ENCODE peak calls at places on chromosomes 13 and 19, in seven cellular contexts. Z is right lobe of liver; W is Peyer's patch; S is hepatocyte; P is suprapubic skin; D is CD8-positive, alpha-beta T cell; Y is cardiac muscle cell. X is an unnamed sample.

GRCh38 chr19:38417544-38418506 is 8.2 kb downstream of the RASGRP4 start:
- DNase-seq in S (peak), D (no peak), Z (peak), Y (peak), W (peak), P (no peak), X (peak)

GRCh38 chr13:19984430-19985218 is 26.1 kb downstream of the ZMYM2 start:
- DNase-seq in Z (no peak), P (no peak), S (peak), W (no peak), Y (peak), D (no peak), X (peak)

GRCh38 chr13:99496322-99497142 is 4.7 kb upstream of the TM9SF2 start:
- DNase-seq in Z (peak), D (peak), Y (peak), S (no peak), W (peak), P (peak), X (no peak)

GRCh38 chr19:40279761-40280607 is 5.2 kb downstream of the AKT2 start:
- DNase-seq in D (peak), Y (no peak), P (no peak), Z (no peak), W (no peak), S (peak), X (no peak)

GRCh38 chr13:28805193-28805819 is 14.8 kb upstream of the MTUS2 start:
- DNase-seq in Y (peak), P (no peak), D (no peak), S (peak), W (no peak), Z (peak), X (no peak)

GRCh38 chr13:49217962-49218492 is 2.1 kb upstream of the MLNR start:
- DNase-seq in Z (no peak), S (no peak), W (no peak), Y (no peak), P (no peak), D (no peak), X (no peak)

GRCh38 chr19:39257227-39257626 is 8.6 kb upstream of the IFNL4 start:
- DNase-seq in P (no peak), Y (no peak), Z (no peak), S (no peak), W (no peak), D (no peak), X (no peak)

GRCh38 chr19:10979950-10980349 is 19.1 kb downstream of the SMARCA4 start:
- DNase-seq in W (peak), P (no peak), Y (no peak), D (no peak), Z (no peak), S (no peak), X (no peak)

GRCh38 chr19:48419158-48419920 is 25.9 kb downstream of the GRIN2D start:
- DNase-seq in D (peak), S (no peak), Z (no peak), Y (peak), W (peak), P (no peak), X (no peak)

GRCh38 chr13:51444922-51445321 is 7.9 kb downstream of the INTS6 start:
- DNase-seq in P (no peak), Z (no peak), D (no peak), S (no peak), W (no peak), Y (peak), X (no peak)

DNA sequence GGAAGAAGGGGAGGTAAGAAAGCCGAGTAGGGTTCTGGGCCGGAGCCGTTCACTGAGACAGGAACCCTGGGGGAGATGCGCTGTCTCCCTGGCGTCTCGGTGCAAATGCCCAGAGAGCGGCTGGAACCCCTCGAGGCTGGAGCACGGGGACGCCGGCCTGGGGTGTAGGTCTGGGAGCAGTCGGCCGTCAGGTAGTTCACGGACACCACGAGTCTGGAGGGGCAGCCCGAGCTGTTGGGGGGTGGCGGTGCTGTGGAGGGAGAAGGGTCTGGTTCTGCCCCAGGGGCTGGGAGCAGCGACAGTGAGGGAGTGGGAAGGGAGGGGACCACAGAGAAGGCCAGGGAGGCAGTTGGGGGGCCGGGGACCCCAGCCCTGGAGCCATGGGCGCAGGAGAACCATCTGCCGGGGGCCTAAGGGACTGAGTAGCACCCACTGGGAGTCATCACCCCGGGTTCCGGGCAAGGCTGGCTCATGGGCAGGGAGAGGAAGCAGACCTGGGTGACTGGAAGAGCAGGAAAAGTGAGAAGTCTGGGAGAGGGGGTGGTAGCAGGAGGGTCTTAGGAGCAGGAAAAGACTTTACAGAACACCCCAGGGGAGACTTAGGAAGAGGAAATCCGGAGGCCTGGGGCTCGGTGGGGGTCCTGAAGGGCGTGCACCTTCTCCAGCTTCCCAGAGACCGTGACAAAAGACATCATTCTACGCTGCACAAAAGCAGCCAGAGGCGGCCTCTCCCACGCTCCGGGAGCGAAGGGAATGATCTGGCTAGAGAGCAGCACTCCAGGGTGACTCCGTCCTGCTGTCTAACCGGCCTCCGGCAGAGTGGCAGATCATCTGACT is 173.1 kb upstream of the SOX1 start:
- DNase-seq in W (peak), D (no peak), P (peak), Y (no peak), S (no peak), Z (no peak), X (no peak)
- H3K27ac ChIP-seq in W (no peak), D (no peak), P (no peak), Y (no peak), S (no peak), Z (no peak), X (no peak)

GRCh38 chr19:15680478-15680877 is 7.6 kb downstream of the CYP4F12 start:
- DNase-seq in P (no peak), Y (no peak), S (no peak), Z (no peak), W (no peak), D (no peak), X (no peak)
- H3K27ac ChIP-seq in P (no peak), Y (no peak), S (no peak), Z (peak), W (peak), D (no peak), X (no peak)

GRCh38 chr19:35015576-35016351 is 14.5 kb upstream of the SCN1B start:
- DNase-seq in Y (peak), P (no peak), S (no peak), Z (no peak), W (no peak), D (no peak), X (no peak)

GRCh38 chr19:35013047-35013819 is 13.1 kb downstream of the GRAMD1A start:
- DNase-seq in W (peak), D (peak), Z (peak), P (peak), Y (peak), S (peak), X (no peak)

GRCh38 chr19:35011737-35012682 is 11.9 kb downstream of the GRAMD1A start:
- DNase-seq in P (no peak), W (no peak), Y (no peak), S (no peak), Z (no peak), D (no peak), X (no peak)

GRCh38 chr19:35011091-35011689 is 11.1 kb downstream of the GRAMD1A start:
- DNase-seq in D (no peak), W (peak), S (no peak), Z (no peak), P (no peak), Y (no peak), X (no peak)

GRCh38 chr19:35013820-35014754 is 14.0 kb downstream of the GRAMD1A start:
- DNase-seq in Z (no peak), P (no peak), S (peak), W (peak), D (peak), Y (peak), X (no peak)
- H3K27ac ChIP-seq in Z (no peak), P (no peak), S (no peak), W (peak), D (peak), Y (no peak), X (peak)

GRCh38 chr19:35040826-35041547 is 534 bp upstream of the HPN start:
- DNase-seq in D (no peak), Z (peak), Y (peak), P (peak), W (peak), S (peak), X (no peak)

GRCh38 chr19:35038623-35039512 is 2.7 kb upstream of the HPN start:
- DNase-seq in S (no peak), Z (no peak), Y (no peak), P (no peak), W (no peak), D (no peak), X (no peak)

GRCh38 chr19:35039881-35040456 is 1.6 kb upstream of the HPN start:
- DNase-seq in S (no peak), W (no peak), Y (no peak), D (no peak), P (no peak), Z (no peak), X (no peak)

GRCh38 chr19:35040474-35040825 is 1.1 kb upstream of the HPN start:
- DNase-seq in S (no peak), P (no peak), D (no peak), W (no peak), Z (no peak), Y (no peak), X (no peak)

GRCh38 chr19:35037716-35038622 is 3.6 kb upstream of the HPN start:
- DNase-seq in W (peak), Z (no peak), P (no peak), Y (peak), S (no peak), D (no peak), X (no peak)
- H3K27ac ChIP-seq in W (peak), Z (no peak), P (no peak), Y (no peak), S (no peak), D (no peak), X (no peak)

GRCh38 chr13:21047591-21048282 is 13.6 kb downstream of the LATS2 start:
- DNase-seq in Z (no peak), D (no peak), W (no peak), P (no peak), Y (no peak), S (no peak), X (no peak)
- H3K27ac ChIP-seq in Z (no peak), D (no peak), W (no peak), P (no peak), Y (no peak), S (no peak), X (no peak)

DNA sequence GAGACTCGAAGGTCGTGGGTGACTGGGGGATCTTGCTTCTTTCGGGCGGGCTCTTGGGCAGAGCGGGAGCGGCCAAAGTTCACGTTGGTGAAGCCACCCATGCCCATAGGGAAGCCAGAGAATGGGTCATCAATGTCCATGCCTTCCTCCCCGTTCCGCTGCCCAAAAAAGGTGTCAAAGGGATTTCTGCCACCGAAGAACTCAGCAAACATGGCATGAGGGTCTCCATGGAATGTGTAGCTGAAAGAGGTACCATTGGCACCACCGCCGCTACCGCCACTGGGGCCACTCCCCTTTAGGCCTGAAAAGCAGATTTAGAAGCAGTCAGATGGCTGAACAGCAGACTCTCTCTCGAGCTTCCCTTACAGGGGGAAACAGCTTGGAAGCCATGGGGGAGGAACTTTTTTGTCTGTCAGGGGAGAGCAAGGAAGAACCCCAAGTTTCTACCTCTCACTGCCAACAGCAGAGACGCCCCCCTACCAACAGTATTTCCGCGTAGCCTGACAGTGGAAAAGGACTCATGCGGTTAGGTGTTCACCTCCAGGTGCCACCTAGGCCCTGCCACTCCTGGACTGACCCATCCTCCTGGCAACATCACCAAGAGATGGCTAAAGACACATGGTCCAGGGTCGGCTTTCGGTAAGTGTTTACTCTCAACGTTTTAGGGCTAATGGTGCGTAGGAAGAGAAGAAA is 1.3 kb downstream of the DNAJB1 start:
- DNase-seq in P (no peak), Y (no peak), S (no peak), W (no peak), Z (peak), D (no peak), X (no peak)
- H3K27ac ChIP-seq in P (peak), Y (no peak), S (peak), W (peak), Z (peak), D (peak), X (peak)

X was measured in RWPE1.